ENCODE peak calls at places on chromosomes 11 and 22, in ten cellular contexts. U is osteocyte; J is BE2C; R is fibroblast of lung; K is nephron progenitor cell; D is NCI-H446 treated with DMSO at 0.1 percent for 48 hours; V is amygdala; F is activated naive CD4-positive, alpha-beta T cell; C is iPS DF 19.7; S is WTC11. B is an unnamed sample.

GRCh38 chr11:132658696-132659095 is 873.6 kb downstream of the OPCML start:
- DNase-seq in U (no peak), J (no peak), R (peak; percentile 39), K (no peak), D (no peak), V (no peak), F (no peak), C (no peak), S (no peak), B (no peak)

GRCh38 chr22:37940698-37941376 is 12.6 kb downstream of the C22orf23 start:
- DNase-seq in U (no peak), J (no peak), R (no peak), K (no peak), D (no peak), V (no peak), F (no peak), C (no peak), S (no peak), B (peak; percentile 26)

GRCh38 chr11:18171377-18172000 is 1.1 kb upstream of the MRGPRX4 start:
- DNase-seq in U (no peak), J (peak; percentile 11), R (peak; percentile 6), K (peak; percentile 42), D (no peak), V (no peak), F (no peak), C (peak; percentile 23), S (peak; percentile 53), B (no peak)

GRCh38 chr11:61325649-61326414 is 7.1 kb downstream of the DDB1 start:
- DNase-seq in U (no peak), J (no peak), R (peak; percentile 43), K (no peak), D (peak; percentile 58), V (no peak), F (no peak), C (no peak), S (no peak), B (no peak)

GRCh38 chr22:24363243-24363642 is 64.2 kb upstream of the ADORA2A start:
- DNase-seq in U (no peak), J (no peak), R (no peak), K (no peak), D (no peak), V (no peak), F (no peak), C (no peak), S (no peak), B (no peak)

GRCh38 chr11:100837294-100837693 is 150.2 kb downstream of the ARHGAP42 start:
- DNase-seq in U (no peak), J (no peak), R (no peak), K (no peak), D (no peak), V (no peak), F (no peak), C (no peak), S (no peak), B (no peak)

GRCh38 chr11:66222358-66223149 is 45.9 kb upstream of the RAB1B start:
- DNase-seq in U (peak; percentile 94), J (peak; percentile 90), R (peak; percentile 81), K (peak; percentile 90), D (peak; percentile 82), V (peak; percentile 67), F (peak; percentile 81), C (peak; percentile 82), S (peak; percentile 94), B (peak; percentile 84)

GRCh38 chr22:17754233-17754925 is 19.9 kb downstream of the BID start:
- DNase-seq in U (no peak), J (no peak), R (no peak), K (no peak), D (no peak), V (no peak), F (no peak), C (no peak), S (peak; percentile 59), B (no peak)

GRCh38 chr11:60825118-60825517 is 16.8 kb upstream of the CCDC86 start:
- DNase-seq in U (no peak), J (no peak), R (no peak), K (no peak), D (no peak), V (no peak), F (no peak), C (no peak), S (no peak), B (no peak)

GRCh38 chr11:3056296-3057068 is 741 bp downstream of the CARS1 start:
- DNase-seq in U (no peak), J (no peak), R (no peak), K (peak; percentile 36), D (no peak), V (no peak), F (no peak), C (no peak), S (no peak), B (no peak)

GRCh38 chr11:71454470-71455113 is 1.6 kb downstream of the NADSYN1 start:
- DNase-seq in U (no peak), J (no peak), R (no peak), K (no peak), D (no peak), V (no peak), F (no peak), C (no peak), S (no peak), B (no peak)

GRCh38 chr22:46604306-46604690 is 15.9 kb upstream of the GRAMD4 start:
- DNase-seq in U (no peak), J (no peak), R (no peak), K (no peak), D (no peak), V (no peak), F (no peak), C (no peak), S (no peak), B (no peak)

GRCh38 chr11:68099474-68100405 is 21.4 kb downstream of the CHKA start:
- DNase-seq in U (no peak), J (peak; percentile 75), R (peak; percentile 60), K (no peak), D (no peak), V (no peak), F (peak; percentile 7), C (no peak), S (no peak), B (no peak)

GRCh38 chr11:1445741-1446445 is 40.7 kb downstream of the MOB2 start:
- DNase-seq in U (no peak), J (no peak), R (no peak), K (no peak), D (no peak), V (no peak), F (no peak), C (no peak), S (no peak), B (no peak)

GRCh38 chr22:46574993-46575914 is 37.8 kb upstream of the CELSR1 start:
- DNase-seq in U (no peak), J (peak; percentile 95), R (no peak), K (no peak), D (no peak), V (no peak), F (no peak), C (no peak), S (peak; percentile 37), B (no peak)

GRCh38 chr22:49092751-49093150 is 734.9 kb downstream of the BRD1 start:
- DNase-seq in U (no peak), J (no peak), R (no peak), K (no peak), D (no peak), V (no peak), F (no peak), C (no peak), S (no peak), B (no peak)

GRCh38 chr11:111272420-111272819 is 25.9 kb upstream of the POU2AF3 start:
- DNase-seq in U (no peak), J (no peak), R (no peak), K (no peak), D (no peak), V (no peak), F (no peak), C (no peak), S (no peak), B (no peak)

GRCh38 chr11:798093-798713 is at the start of gene SLC25A22:
- DNase-seq in U (peak; percentile 95), J (peak; percentile 83), R (peak; percentile 68), K (peak; percentile 94), D (peak; percentile 51), V (peak; percentile 74), F (peak; percentile 73), C (no peak), S (peak; percentile 85), B (peak; percentile 61)

GRCh38 chr22:48503035-48503625 is 1324.5 kb downstream of the BRD1 start:
- DNase-seq in U (no peak), J (no peak), R (no peak), K (no peak), D (no peak), V (no peak), F (no peak), C (no peak), S (no peak), B (no peak)

GRCh38 chr11:3088806-3089205 is 31.6 kb upstream of the CARS1 start:
- DNase-seq in U (no peak), J (no peak), R (no peak), K (no peak), D (no peak), V (no peak), F (no peak), C (no peak), S (no peak), B (no peak)

GRCh38 chr11:437228-437870 is 4.5 kb downstream of the ANO9 start:
- DNase-seq in U (no peak), J (no peak), R (no peak), K (no peak), D (no peak), V (no peak), F (no peak), C (no peak), S (no peak), B (no peak)

GRCh38 chr11:122207505-122207904 is 91.5 kb upstream of the BLID start:
- DNase-seq in U (no peak), J (no peak), R (peak; percentile 90), K (no peak), D (no peak), V (no peak), F (no peak), C (no peak), S (no peak), B (peak; percentile 92)

GRCh38 chr11:111582163-111582562 is 20.1 kb upstream of the SIK2 start:
- DNase-seq in U (no peak), J (no peak), R (no peak), K (no peak), D (no peak), V (no peak), F (no peak), C (no peak), S (no peak), B (peak; percentile 39)

GRCh38 chr11:75740681-75741080 is 23.0 kb downstream of the MOGAT2 start:
- DNase-seq in U (no peak), J (no peak), R (no peak), K (no peak), D (no peak), V (no peak), F (no peak), C (no peak), S (no peak), B (no peak)

GRCh38 chr11:129896062-129896461 is 684 bp upstream of the NFRKB start:
- DNase-seq in U (no peak), J (no peak), R (peak; percentile 1), K (no peak), D (no peak), V (no peak), F (no peak), C (no peak), S (no peak), B (no peak)

GRCh38 chr11:7490535-7490934 is 5.2 kb downstream of the OLFML1 start:
- DNase-seq in U (no peak), J (no peak), R (no peak), K (no peak), D (no peak), V (no peak), F (no peak), C (no peak), S (no peak), B (peak; percentile 58)

B was measured in fibroblast of gingiva.